ENCODE peak calls at places on chromosomes 2 and 18, in ten cellular contexts. K is AG04450, B is tibial artery, W is fibroblast of pulmonary artery, A is A549, L is GM12865, T is GM20000, D is cardiac muscle cell, F is OCI-LY7, X is K562. R is an unnamed sample.

GRCh38 chr2:188518391-188518790 is 226.7 kb downstream of the GULP1 start:
- DNase-seq in K (no peak), B (no peak), W (peak; percentile 58), A (no peak), L (no peak), T (no peak), D (no peak), F (no peak), X (no peak), R (no peak)

GRCh38 chr18:57741273-57741672 is 61.8 kb downstream of the ATP8B1 start:
- DNase-seq in K (no peak), B (no peak), W (peak; percentile 22), A (no peak), L (no peak), T (no peak), D (no peak), F (no peak), X (no peak), R (no peak)

GRCh38 chr18:10926565-10927194 is 222.7 kb downstream of the PIEZO2 start:
- DNase-seq in K (no peak), B (no peak), W (peak; percentile 70), A (no peak), L (peak; percentile 73), T (peak; percentile 42), D (no peak), F (no peak), X (no peak), R (no peak)

GRCh38 chr2:133627741-133628140 is 59.5 kb upstream of the NCKAP5 start:
- DNase-seq in K (no peak), B (no peak), W (no peak), A (no peak), L (no peak), T (no peak), D (no peak), F (no peak), X (no peak), R (no peak)

GRCh38 chr2:30985493-30986292 is 152.5 kb downstream of the GALNT14 start:
- DNase-seq in K (no peak), B (no peak), W (no peak), A (no peak), L (no peak), T (no peak), D (no peak), F (no peak), X (no peak), R (no peak)

GRCh38 chr2:179677148-179677688 is 184.2 kb downstream of the ZNF385B start:
- DNase-seq in K (no peak), B (no peak), W (peak; percentile 8), A (no peak), L (peak; percentile 6), T (peak; percentile 12), D (peak; percentile 48), F (peak; percentile 19), X (no peak), R (no peak)

GRCh38 chr2:134021830-134022524 is 231.9 kb upstream of the MGAT5 start:
- DNase-seq in K (no peak), B (no peak), W (no peak), A (no peak), L (peak; percentile 79), T (peak; percentile 75), D (no peak), F (peak; percentile 39), X (no peak), R (peak; percentile 70)

GRCh38 chr2:44884231-44884630 is 57.3 kb upstream of the SIX3 start:
- DNase-seq in K (no peak), B (no peak), W (no peak), A (no peak), L (no peak), T (no peak), D (no peak), F (no peak), X (no peak), R (no peak)

GRCh38 chr2:97664636-97664970 is 759 bp upstream of the ACTR1B start:
- DNase-seq in K (no peak), B (no peak), W (no peak), A (peak; percentile 69), L (no peak), T (no peak), D (no peak), F (no peak), X (peak; percentile 7), R (no peak)
- TF ChIP-seq CTCF in K (no peak), B (no peak), W (no peak), A (no peak), L (no peak), T (no peak), D (no peak), F (no peak), X (no peak), R (no peak)

GRCh38 chr2:147045113-147045512 is 799.7 kb upstream of the ACVR2A start:
- DNase-seq in K (no peak), B (peak; percentile 34), W (peak; percentile 67), A (peak; percentile 24), L (peak; percentile 67), T (peak; percentile 29), D (peak; percentile 44), F (peak; percentile 20), X (no peak), R (peak; percentile 19)
- TF ChIP-seq CTCF in K (peak; percentile 69), B (peak; percentile 16), W (peak; percentile 72), A (peak; percentile 47), L (peak; percentile 69), T (peak; percentile 70), D (peak; percentile 73), F (peak; percentile 80), X (peak; percentile 38), R (peak; percentile 59)

GRCh38 chr2:137047369-137047768 is 282.0 kb downstream of the THSD7B start:
- DNase-seq in K (no peak), B (no peak), W (no peak), A (no peak), L (no peak), T (no peak), D (peak; percentile 15), F (no peak), X (no peak), R (no peak)

GRCh38 chr2:137056704-137057103 is 291.4 kb downstream of the THSD7B start:
- DNase-seq in K (no peak), B (no peak), W (no peak), A (no peak), L (no peak), T (no peak), D (no peak), F (no peak), X (no peak), R (no peak)

GRCh38 chr2:137048455-137048854 is 283.1 kb downstream of the THSD7B start:
- DNase-seq in K (no peak), B (no peak), W (no peak), A (no peak), L (no peak), T (no peak), D (no peak), F (no peak), X (no peak), R (no peak)

GRCh38 chr2:137049518-137049917 is 284.2 kb downstream of the THSD7B start:
- DNase-seq in K (no peak), B (no peak), W (no peak), A (no peak), L (no peak), T (no peak), D (no peak), F (no peak), X (no peak), R (no peak)

DNA sequence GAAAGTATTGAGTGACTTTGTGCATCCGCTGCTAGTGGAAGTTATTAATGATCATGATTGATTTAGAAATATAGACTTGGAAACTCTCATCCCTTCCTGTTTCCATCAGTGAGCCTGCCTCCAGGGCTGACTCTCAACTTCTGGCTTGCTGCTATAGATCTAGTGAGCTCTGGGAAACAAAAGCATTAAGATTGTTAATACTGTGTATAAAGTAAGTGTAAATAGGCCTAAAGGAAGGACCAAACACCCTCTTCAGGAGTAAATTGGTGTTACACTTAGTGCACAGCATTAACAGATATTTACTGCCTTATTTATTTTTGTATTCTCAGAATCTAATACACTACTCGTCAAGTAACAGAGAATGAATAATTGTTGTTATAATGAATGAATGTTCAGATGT is 285.6 kb downstream of the THSD7B start:
- DNase-seq in K (no peak), B (no peak), W (no peak), A (peak; percentile 5), L (peak; percentile 3), T (no peak), D (peak; percentile 9), F (no peak), X (no peak), R (no peak)
- TF ChIP-seq CTCF in K (no peak), B (no peak), W (no peak), A (no peak), L (peak; percentile 13), T (no peak), D (no peak), F (peak; percentile 51), X (no peak), R (no peak)

DNA sequence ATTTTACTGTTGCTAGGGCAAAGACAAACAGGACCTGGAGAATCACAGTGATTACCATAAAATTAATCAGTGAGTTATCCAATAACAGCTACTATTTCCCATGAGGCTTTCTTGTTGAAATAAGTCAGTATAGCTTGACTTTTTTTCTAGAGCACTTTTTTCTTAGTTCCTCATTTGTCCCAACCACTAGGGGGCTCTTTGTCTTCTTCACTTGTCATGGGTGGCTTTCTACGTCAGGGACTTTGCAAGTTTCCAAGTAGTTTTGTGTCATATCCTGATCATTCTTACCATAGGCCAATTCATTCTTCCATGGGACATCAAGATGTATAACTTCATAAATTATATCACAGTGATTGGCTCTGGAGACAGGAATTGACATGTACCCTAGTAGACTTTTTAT is 1019.6 kb upstream of the PIK3C3 start:
- DNase-seq in K (no peak), B (no peak), W (peak; percentile 52), A (peak; percentile 27), L (peak; percentile 5), T (peak; percentile 18), D (peak; percentile 6), F (peak; percentile 0), X (peak; percentile 7), R (no peak)
- TF ChIP-seq CTCF in K (peak; percentile 45), B (no peak), W (peak; percentile 56), A (no peak), L (peak; percentile 27), T (no peak), D (peak; percentile 52), F (peak; percentile 56), X (no peak), R (no peak)

DNA sequence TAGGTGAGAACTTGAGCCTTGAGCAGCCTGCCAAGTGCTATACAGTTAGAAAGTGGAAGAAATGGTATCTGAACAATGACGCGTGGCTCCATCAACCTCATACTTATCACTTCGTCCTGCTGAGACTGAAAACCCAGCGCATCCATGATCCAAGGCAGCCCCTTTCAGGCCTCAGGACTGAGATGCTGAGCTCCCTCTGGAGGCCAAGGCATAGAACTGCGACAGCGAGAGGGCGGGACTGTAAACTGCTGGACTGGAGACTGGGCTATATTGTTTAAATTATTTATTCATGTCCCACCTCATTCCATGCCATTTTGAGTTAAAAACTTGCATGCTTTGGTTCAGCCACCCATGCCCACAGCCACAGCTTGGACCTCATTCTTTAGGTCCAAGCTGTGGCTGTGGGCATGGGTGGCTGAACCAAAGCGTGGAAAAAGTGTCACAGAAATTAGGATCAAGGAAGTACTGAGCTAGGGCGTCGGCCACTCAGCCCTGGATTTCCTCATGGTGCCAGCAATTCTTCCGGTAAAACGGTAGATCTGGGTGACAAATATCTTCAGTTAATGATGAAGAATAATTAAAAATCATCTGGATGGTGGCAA is 195.5 kb downstream of the L3MBTL4 start:
- DNase-seq in K (peak; percentile 43), B (no peak), W (peak; percentile 64), A (peak; percentile 32), L (peak; percentile 62), T (peak; percentile 46), D (peak; percentile 74), F (peak; percentile 29), X (peak; percentile 37), R (peak; percentile 42)
- TF ChIP-seq CTCF in K (peak; percentile 98), B (no peak), W (peak; percentile 90), A (peak; percentile 15), L (peak; percentile 76), T (peak; percentile 57), D (peak; percentile 85), F (peak; percentile 73), X (peak; percentile 47), R (peak; percentile 63)